ENCODE peak calls at places on chromosomes 7 and 10, in seven cellular contexts. One of them, this sample, is unnamed.

GRCh38 chr7:150994141-150994837 is 3.5 kb downstream of the NOS3 start:
- DNase-seq in MM.1S: no peak
- DNase-seq in M059J: no peak
- DNase-seq in HTR-8/SVneo: no peak
- DNase-seq in heart right ventricle: peak
- DNase-seq in HL-60: peak
- DNase-seq in dorsolateral prefrontal cortex: no peak
- DNase-seq in this sample: peak

GRCh38 chr10:8238989-8239388 is 184.5 kb downstream of the GATA3 start:
- DNase-seq in MM.1S: no peak
- DNase-seq in M059J: no peak
- DNase-seq in HTR-8/SVneo: no peak
- DNase-seq in heart right ventricle: no peak
- DNase-seq in HL-60: no peak
- DNase-seq in dorsolateral prefrontal cortex: no peak
- DNase-seq in this sample: no peak

GRCh38 chr10:119431034-119431767 is 111.3 kb downstream of the RGS10 start:
- DNase-seq in MM.1S: no peak
- DNase-seq in M059J: no peak
- DNase-seq in HTR-8/SVneo: no peak
- DNase-seq in heart right ventricle: no peak
- DNase-seq in HL-60: no peak
- DNase-seq in dorsolateral prefrontal cortex: no peak
- DNase-seq in this sample: peak

GRCh38 chr10:100659361-100660098 is 85.9 kb upstream of the PAX2 start:
- DNase-seq in MM.1S: no peak
- DNase-seq in M059J: no peak
- DNase-seq in HTR-8/SVneo: no peak
- DNase-seq in heart right ventricle: no peak
- DNase-seq in HL-60: no peak
- DNase-seq in dorsolateral prefrontal cortex: no peak
- DNase-seq in this sample: no peak

GRCh38 chr7:749121-749520 is 22.0 kb upstream of the PRKAR1B start:
- DNase-seq in MM.1S: no peak
- DNase-seq in M059J: no peak
- DNase-seq in HTR-8/SVneo: no peak
- DNase-seq in heart right ventricle: no peak
- DNase-seq in HL-60: no peak
- DNase-seq in dorsolateral prefrontal cortex: no peak
- DNase-seq in this sample: peak

GRCh38 chr10:99678921-99679320 is 19.6 kb downstream of the ENTPD7 start:
- DNase-seq in MM.1S: no peak
- DNase-seq in M059J: no peak
- DNase-seq in HTR-8/SVneo: no peak
- DNase-seq in heart right ventricle: no peak
- DNase-seq in HL-60: no peak
- DNase-seq in dorsolateral prefrontal cortex: no peak
- DNase-seq in this sample: no peak

GRCh38 chr10:99593312-99593711 is 26.9 kb downstream of the SLC25A28 start:
- DNase-seq in MM.1S: no peak
- DNase-seq in M059J: peak
- DNase-seq in HTR-8/SVneo: no peak
- DNase-seq in heart right ventricle: no peak
- DNase-seq in HL-60: no peak
- DNase-seq in dorsolateral prefrontal cortex: no peak
- DNase-seq in this sample: no peak

GRCh38 chr7:80135306-80136104 is 874 bp downstream of the GNAI1 start:
- DNase-seq in MM.1S: peak
- DNase-seq in M059J: peak
- DNase-seq in HTR-8/SVneo: no peak
- DNase-seq in heart right ventricle: no peak
- DNase-seq in HL-60: no peak
- DNase-seq in dorsolateral prefrontal cortex: peak
- DNase-seq in this sample: peak

GRCh38 chr10:110115784-110116520 is 91.5 kb upstream of the MXI1 start:
- DNase-seq in MM.1S: no peak
- DNase-seq in M059J: no peak
- DNase-seq in HTR-8/SVneo: no peak
- DNase-seq in heart right ventricle: no peak
- DNase-seq in HL-60: no peak
- DNase-seq in dorsolateral prefrontal cortex: no peak
- DNase-seq in this sample: no peak

GRCh38 chr7:66682350-66683093 is 53.8 kb downstream of the KCTD7 start:
- DNase-seq in MM.1S: no peak
- DNase-seq in M059J: peak
- DNase-seq in HTR-8/SVneo: no peak
- DNase-seq in heart right ventricle: no peak
- DNase-seq in HL-60: peak
- DNase-seq in dorsolateral prefrontal cortex: no peak
- DNase-seq in this sample: no peak

GRCh38 chr7:43784030-43785001 is 25.8 kb downstream of the BLVRA start:
- DNase-seq in MM.1S: no peak
- DNase-seq in M059J: no peak
- DNase-seq in HTR-8/SVneo: no peak
- DNase-seq in heart right ventricle: no peak
- DNase-seq in HL-60: no peak
- DNase-seq in dorsolateral prefrontal cortex: no peak
- DNase-seq in this sample: no peak

GRCh38 chr10:72038458-72039001 is 49.8 kb downstream of the SPOCK2 start:
- DNase-seq in MM.1S: no peak
- DNase-seq in M059J: no peak
- DNase-seq in HTR-8/SVneo: no peak
- DNase-seq in heart right ventricle: no peak
- DNase-seq in HL-60: no peak
- DNase-seq in dorsolateral prefrontal cortex: no peak
- DNase-seq in this sample: peak

GRCh38 chr7:155795951-155796350 is 16.3 kb downstream of the SHH start:
- DNase-seq in MM.1S: no peak
- DNase-seq in M059J: no peak
- DNase-seq in HTR-8/SVneo: no peak
- DNase-seq in heart right ventricle: no peak
- DNase-seq in HL-60: no peak
- DNase-seq in dorsolateral prefrontal cortex: no peak
- DNase-seq in this sample: peak

GRCh38 chr7:115676080-115676479 is 354.5 kb downstream of the TFEC start:
- DNase-seq in MM.1S: no peak
- DNase-seq in M059J: peak
- DNase-seq in HTR-8/SVneo: no peak
- DNase-seq in heart right ventricle: no peak
- DNase-seq in HL-60: no peak
- DNase-seq in dorsolateral prefrontal cortex: no peak
- DNase-seq in this sample: no peak

GRCh38 chr10:95833038-95833673 is 74.6 kb upstream of the CC2D2B start:
- DNase-seq in MM.1S: no peak
- DNase-seq in M059J: no peak
- DNase-seq in HTR-8/SVneo: no peak
- DNase-seq in heart right ventricle: no peak
- DNase-seq in HL-60: no peak
- DNase-seq in dorsolateral prefrontal cortex: no peak
- DNase-seq in this sample: no peak

GRCh38 chr10:46264737-46265368 is 21.9 kb upstream of the ANTXRL start:
- DNase-seq in MM.1S: no peak
- DNase-seq in M059J: no peak
- DNase-seq in HTR-8/SVneo: no peak
- DNase-seq in heart right ventricle: no peak
- DNase-seq in HL-60: no peak
- DNase-seq in dorsolateral prefrontal cortex: no peak
- DNase-seq in this sample: no peak

GRCh38 chr10:48237225-48237855 is 37.2 kb downstream of the FRMPD2 start:
- DNase-seq in MM.1S: no peak
- DNase-seq in M059J: no peak
- DNase-seq in HTR-8/SVneo: no peak
- DNase-seq in heart right ventricle: no peak
- DNase-seq in HL-60: no peak
- DNase-seq in dorsolateral prefrontal cortex: no peak
- DNase-seq in this sample: no peak

GRCh38 chr10:96222441-96222840 is 48.9 kb downstream of the BLNK start:
- DNase-seq in MM.1S: peak
- DNase-seq in M059J: no peak
- DNase-seq in HTR-8/SVneo: no peak
- DNase-seq in heart right ventricle: no peak
- DNase-seq in HL-60: no peak
- DNase-seq in dorsolateral prefrontal cortex: no peak
- DNase-seq in this sample: no peak

GRCh38 chr10:68434657-68435056 is 27.6 kb upstream of the RUFY2 start:
- DNase-seq in MM.1S: no peak
- DNase-seq in M059J: no peak
- DNase-seq in HTR-8/SVneo: no peak
- DNase-seq in heart right ventricle: no peak
- DNase-seq in HL-60: no peak
- DNase-seq in dorsolateral prefrontal cortex: no peak
- DNase-seq in this sample: no peak

This sample was measured in Right ventricle myocardium inferior.